ENCODE peak calls at places on chromosome 18, in nine cellular contexts. One of them, this sample, is unnamed.

GRCh38 chr18:39946623-39947061 is 2008.4 kb upstream of the PIK3C3 start:
- DNase-seq in fibroblast of pulmonary artery: peak; percentile 83
- DNase-seq in fibroblast of the aortic adventitia: no peak
- DNase-seq in BJ: peak; percentile 70
- DNase-seq in OCI-LY7: no peak
- DNase-seq in PC-9: peak; percentile 58
- DNase-seq in GM23338: peak; percentile 51
- DNase-seq in left ventricle myocardium inferior: no peak
- DNase-seq in transverse colon: no peak
- DNase-seq in this sample: no peak

GRCh38 chr18:26621161-26622026 is 73.0 kb upstream of the KCTD1 start:
- DNase-seq in fibroblast of pulmonary artery: peak; percentile 47
- DNase-seq in fibroblast of the aortic adventitia: peak; percentile 33
- DNase-seq in BJ: no peak
- DNase-seq in OCI-LY7: peak; percentile 60
- DNase-seq in PC-9: peak; percentile 25
- DNase-seq in GM23338: peak; percentile 81
- DNase-seq in left ventricle myocardium inferior: peak; percentile 33
- DNase-seq in transverse colon: peak; percentile 45
- DNase-seq in this sample: peak; percentile 63

GRCh38 chr18:62329676-62330454 is 4.8 kb downstream of the TNFRSF11A start:
- DNase-seq in fibroblast of pulmonary artery: peak; percentile 65
- DNase-seq in fibroblast of the aortic adventitia: peak; percentile 80
- DNase-seq in BJ: peak; percentile 8
- DNase-seq in OCI-LY7: no peak
- DNase-seq in PC-9: peak; percentile 40
- DNase-seq in GM23338: peak; percentile 21
- DNase-seq in left ventricle myocardium inferior: peak; percentile 59
- DNase-seq in transverse colon: peak; percentile 65
- DNase-seq in this sample: peak; percentile 65

GRCh38 chr18:56576826-56577573 is 61.4 kb downstream of the TXNL1 start:
- DNase-seq in fibroblast of pulmonary artery: peak; percentile 7
- DNase-seq in fibroblast of the aortic adventitia: no peak
- DNase-seq in BJ: no peak
- DNase-seq in OCI-LY7: no peak
- DNase-seq in PC-9: no peak
- DNase-seq in GM23338: no peak
- DNase-seq in left ventricle myocardium inferior: peak; percentile 66
- DNase-seq in transverse colon: no peak
- DNase-seq in this sample: no peak

GRCh38 chr18:75204262-75204977 is 4.5 kb downstream of the PTGR3 start:
- DNase-seq in fibroblast of pulmonary artery: no peak
- DNase-seq in fibroblast of the aortic adventitia: peak; percentile 35
- DNase-seq in BJ: no peak
- DNase-seq in OCI-LY7: no peak
- DNase-seq in PC-9: no peak
- DNase-seq in GM23338: peak; percentile 68
- DNase-seq in left ventricle myocardium inferior: peak; percentile 50
- DNase-seq in transverse colon: peak; percentile 31
- DNase-seq in this sample: peak; percentile 55

GRCh38 chr18:36702398-36703010 is 126.3 kb downstream of the TPGS2 start:
- DNase-seq in fibroblast of pulmonary artery: no peak
- DNase-seq in fibroblast of the aortic adventitia: peak; percentile 67
- DNase-seq in BJ: no peak
- DNase-seq in OCI-LY7: no peak
- DNase-seq in PC-9: no peak
- DNase-seq in GM23338: no peak
- DNase-seq in left ventricle myocardium inferior: no peak
- DNase-seq in transverse colon: no peak
- DNase-seq in this sample: no peak

GRCh38 chr18:64103979-64104378 is 44.9 kb downstream of the LINC00305 start:
- DNase-seq in fibroblast of pulmonary artery: no peak
- DNase-seq in fibroblast of the aortic adventitia: no peak
- DNase-seq in BJ: no peak
- DNase-seq in OCI-LY7: no peak
- DNase-seq in PC-9: peak; percentile 1
- DNase-seq in GM23338: peak; percentile 66
- DNase-seq in left ventricle myocardium inferior: no peak
- DNase-seq in transverse colon: no peak
- DNase-seq in this sample: no peak

GRCh38 chr18:77321823-77322805 is 72.5 kb downstream of the GALR1 start:
- DNase-seq in fibroblast of pulmonary artery: no peak
- DNase-seq in fibroblast of the aortic adventitia: no peak
- DNase-seq in BJ: no peak
- DNase-seq in OCI-LY7: no peak
- DNase-seq in PC-9: no peak
- DNase-seq in GM23338: no peak
- DNase-seq in left ventricle myocardium inferior: no peak
- DNase-seq in transverse colon: peak; percentile 37
- DNase-seq in this sample: peak; percentile 62

GRCh38 chr18:45617284-45617683 is 2.0 kb downstream of the SLC14A2 start:
- DNase-seq in fibroblast of pulmonary artery: peak; percentile 71
- DNase-seq in fibroblast of the aortic adventitia: peak; percentile 95
- DNase-seq in BJ: peak; percentile 70
- DNase-seq in OCI-LY7: no peak
- DNase-seq in PC-9: peak; percentile 15
- DNase-seq in GM23338: no peak
- DNase-seq in left ventricle myocardium inferior: peak; percentile 78
- DNase-seq in transverse colon: peak; percentile 91
- DNase-seq in this sample: peak; percentile 90

GRCh38 chr18:43863180-43863579 is 585.9 kb upstream of the SYT4 start:
- DNase-seq in fibroblast of pulmonary artery: no peak
- DNase-seq in fibroblast of the aortic adventitia: peak; percentile 15
- DNase-seq in BJ: no peak
- DNase-seq in OCI-LY7: no peak
- DNase-seq in PC-9: no peak
- DNase-seq in GM23338: no peak
- DNase-seq in left ventricle myocardium inferior: no peak
- DNase-seq in transverse colon: no peak
- DNase-seq in this sample: no peak

GRCh38 chr18:68803371-68803770 is 5.5 kb downstream of the CCDC102B start:
- DNase-seq in fibroblast of pulmonary artery: peak; percentile 93
- DNase-seq in fibroblast of the aortic adventitia: peak; percentile 79
- DNase-seq in BJ: peak; percentile 95
- DNase-seq in OCI-LY7: no peak
- DNase-seq in PC-9: no peak
- DNase-seq in GM23338: no peak
- DNase-seq in left ventricle myocardium inferior: peak; percentile 81
- DNase-seq in transverse colon: peak; percentile 39
- DNase-seq in this sample: peak; percentile 33

GRCh38 chr18:812673-813404 is 797 bp upstream of the YES1 start:
- DNase-seq in fibroblast of pulmonary artery: peak; percentile 94
- DNase-seq in fibroblast of the aortic adventitia: peak; percentile 89
- DNase-seq in BJ: peak; percentile 34
- DNase-seq in OCI-LY7: no peak
- DNase-seq in PC-9: peak; percentile 70
- DNase-seq in GM23338: peak; percentile 84
- DNase-seq in left ventricle myocardium inferior: peak; percentile 68
- DNase-seq in transverse colon: peak; percentile 78
- DNase-seq in this sample: peak; percentile 80

GRCh38 chr18:7021994-7022840 is 95.4 kb downstream of the LAMA1 start:
- DNase-seq in fibroblast of pulmonary artery: peak; percentile 39
- DNase-seq in fibroblast of the aortic adventitia: no peak
- DNase-seq in BJ: no peak
- DNase-seq in OCI-LY7: peak; percentile 26
- DNase-seq in PC-9: peak; percentile 30
- DNase-seq in GM23338: no peak
- DNase-seq in left ventricle myocardium inferior: no peak
- DNase-seq in transverse colon: peak; percentile 66
- DNase-seq in this sample: peak; percentile 75

GRCh38 chr18:42517896-42518295 is 562.9 kb downstream of the PIK3C3 start:
- DNase-seq in fibroblast of pulmonary artery: no peak
- DNase-seq in fibroblast of the aortic adventitia: no peak
- DNase-seq in BJ: no peak
- DNase-seq in OCI-LY7: no peak
- DNase-seq in PC-9: no peak
- DNase-seq in GM23338: no peak
- DNase-seq in left ventricle myocardium inferior: no peak
- DNase-seq in transverse colon: no peak
- DNase-seq in this sample: no peak

GRCh38 chr18:31230495-31230894 is 67.8 kb upstream of the DSC1 start:
- DNase-seq in fibroblast of pulmonary artery: peak; percentile 29
- DNase-seq in fibroblast of the aortic adventitia: no peak
- DNase-seq in BJ: no peak
- DNase-seq in OCI-LY7: no peak
- DNase-seq in PC-9: no peak
- DNase-seq in GM23338: no peak
- DNase-seq in left ventricle myocardium inferior: no peak
- DNase-seq in transverse colon: no peak
- DNase-seq in this sample: no peak

GRCh38 chr18:36942264-36942663 is 113.3 kb downstream of the KIAA1328 start:
- DNase-seq in fibroblast of pulmonary artery: peak; percentile 71
- DNase-seq in fibroblast of the aortic adventitia: peak; percentile 31
- DNase-seq in BJ: no peak
- DNase-seq in OCI-LY7: peak; percentile 16
- DNase-seq in PC-9: no peak
- DNase-seq in GM23338: peak; percentile 66
- DNase-seq in left ventricle myocardium inferior: no peak
- DNase-seq in transverse colon: no peak
- DNase-seq in this sample: no peak

GRCh38 chr18:36756262-36756661 is 72.5 kb downstream of the TPGS2 start:
- DNase-seq in fibroblast of pulmonary artery: peak; percentile 13
- DNase-seq in fibroblast of the aortic adventitia: peak; percentile 66
- DNase-seq in BJ: no peak
- DNase-seq in OCI-LY7: no peak
- DNase-seq in PC-9: peak; percentile 19
- DNase-seq in GM23338: no peak
- DNase-seq in left ventricle myocardium inferior: no peak
- DNase-seq in transverse colon: no peak
- DNase-seq in this sample: no peak

DNA sequence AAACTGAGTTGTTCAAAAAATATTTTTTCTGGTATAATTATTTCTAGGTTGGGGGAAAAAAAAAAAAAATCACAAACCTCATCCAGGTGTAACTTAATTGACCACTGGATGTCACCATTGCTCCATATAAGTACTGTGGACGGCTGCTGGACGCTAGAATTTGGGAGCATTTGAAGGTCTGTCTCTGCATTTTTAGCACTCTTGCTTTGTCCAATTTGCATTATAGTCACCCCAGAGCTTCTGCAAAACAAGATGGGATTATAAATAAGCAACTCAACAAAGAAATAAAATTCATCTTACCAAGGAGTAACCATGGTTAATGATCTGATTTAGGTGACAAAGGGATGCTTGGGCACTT is 83.7 kb downstream of the HRH4 start:
- DNase-seq in fibroblast of pulmonary artery: peak; percentile 51
- DNase-seq in fibroblast of the aortic adventitia: peak; percentile 43
- DNase-seq in BJ: no peak
- DNase-seq in OCI-LY7: peak; percentile 21
- DNase-seq in PC-9: no peak
- DNase-seq in GM23338: peak; percentile 73
- DNase-seq in left ventricle myocardium inferior: no peak
- DNase-seq in transverse colon: no peak
- DNase-seq in this sample: no peak
- TF ChIP-seq CTCF in fibroblast of pulmonary artery: peak; percentile 36
- TF ChIP-seq CTCF in fibroblast of the aortic adventitia: peak; percentile 19
- TF ChIP-seq CTCF in BJ: peak; percentile 41
- TF ChIP-seq CTCF in OCI-LY7: peak; percentile 81
- TF ChIP-seq CTCF in PC-9: peak; percentile 64
- TF ChIP-seq CTCF in GM23338: peak; percentile 78
- TF ChIP-seq CTCF in left ventricle myocardium inferior: peak; percentile 50
- TF ChIP-seq CTCF in transverse colon: peak; percentile 39
- TF ChIP-seq CTCF in this sample: peak; percentile 21

GRCh38 chr18:28767201-28767600 is 590.3 kb upstream of the CDH2 start:
- DNase-seq in fibroblast of pulmonary artery: peak; percentile 29
- DNase-seq in fibroblast of the aortic adventitia: peak; percentile 44
- DNase-seq in BJ: no peak
- DNase-seq in OCI-LY7: no peak
- DNase-seq in PC-9: no peak
- DNase-seq in GM23338: no peak
- DNase-seq in left ventricle myocardium inferior: no peak
- DNase-seq in transverse colon: no peak
- DNase-seq in this sample: no peak
- H3K4me3 ChIP-seq in fibroblast of pulmonary artery: no peak overlapping the region
- H3K4me3 ChIP-seq in fibroblast of the aortic adventitia: no peak overlapping the region
- H3K4me3 ChIP-seq in BJ: no peak overlapping the region
- H3K4me3 ChIP-seq in OCI-LY7: no peak overlapping the region
- H3K4me3 ChIP-seq in PC-9: no peak overlapping the region
- H3K4me3 ChIP-seq in GM23338: no peak overlapping the region
- H3K4me3 ChIP-seq in left ventricle myocardium inferior: no peak overlapping the region
- H3K4me3 ChIP-seq in transverse colon: no peak overlapping the region
- H3K4me3 ChIP-seq in this sample: no peak overlapping the region

GRCh38 chr18:60196818-60197217 is 175.8 kb downstream of the MC4R start:
- DNase-seq in fibroblast of pulmonary artery: no peak
- DNase-seq in fibroblast of the aortic adventitia: peak; percentile 4
- DNase-seq in BJ: no peak
- DNase-seq in OCI-LY7: no peak
- DNase-seq in PC-9: no peak
- DNase-seq in GM23338: no peak
- DNase-seq in left ventricle myocardium inferior: no peak
- DNase-seq in transverse colon: no peak
- DNase-seq in this sample: no peak
- TF ChIP-seq CTCF in fibroblast of pulmonary artery: no peak
- TF ChIP-seq CTCF in fibroblast of the aortic adventitia: no peak
- TF ChIP-seq CTCF in BJ: no peak
- TF ChIP-seq CTCF in OCI-LY7: no peak
- TF ChIP-seq CTCF in PC-9: no peak
- TF ChIP-seq CTCF in GM23338: no peak
- TF ChIP-seq CTCF in left ventricle myocardium inferior: no peak
- TF ChIP-seq CTCF in transverse colon: no peak
- TF ChIP-seq CTCF in this sample: no peak

DNA sequence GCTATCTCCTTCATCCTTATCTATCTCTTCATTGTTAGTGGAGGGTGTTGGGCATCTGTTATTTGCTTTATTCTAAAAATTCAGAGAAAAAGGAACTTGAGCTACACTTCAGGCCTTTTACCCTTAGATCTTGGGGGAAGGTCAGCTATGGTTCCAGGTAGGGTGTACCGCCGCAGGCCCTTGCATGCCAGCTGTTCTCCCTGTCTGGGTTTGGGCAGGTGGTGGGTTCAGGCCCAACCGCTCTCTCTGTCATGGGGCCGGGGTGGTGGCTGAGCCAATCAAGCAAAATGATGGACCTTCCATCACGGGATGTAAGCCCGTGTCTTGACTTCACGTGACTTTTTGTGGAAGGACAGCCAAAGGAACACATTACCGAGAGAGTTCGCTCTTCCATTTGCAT is 231.1 kb downstream of the LDLRAD4 start:
- DNase-seq in fibroblast of pulmonary artery: no peak
- DNase-seq in fibroblast of the aortic adventitia: no peak
- DNase-seq in BJ: no peak
- DNase-seq in OCI-LY7: no peak
- DNase-seq in PC-9: no peak
- DNase-seq in GM23338: no peak
- DNase-seq in left ventricle myocardium inferior: no peak
- DNase-seq in transverse colon: no peak
- DNase-seq in this sample: no peak
- H3K4me3 ChIP-seq in fibroblast of pulmonary artery: no peak overlapping the region
- H3K4me3 ChIP-seq in fibroblast of the aortic adventitia: no peak overlapping the region
- H3K4me3 ChIP-seq in BJ: no peak overlapping the region
- H3K4me3 ChIP-seq in OCI-LY7: no peak overlapping the region
- H3K4me3 ChIP-seq in PC-9: no peak overlapping the region
- H3K4me3 ChIP-seq in GM23338: no peak overlapping the region
- H3K4me3 ChIP-seq in left ventricle myocardium inferior: no peak overlapping the region
- H3K4me3 ChIP-seq in transverse colon: no peak overlapping the region
- H3K4me3 ChIP-seq in this sample: no peak overlapping the region

GRCh38 chr18:54775686-54776085 is 52.6 kb upstream of the RAB27B start:
- DNase-seq in fibroblast of pulmonary artery: peak; percentile 93
- DNase-seq in fibroblast of the aortic adventitia: peak; percentile 88
- DNase-seq in BJ: no peak
- DNase-seq in OCI-LY7: no peak
- DNase-seq in PC-9: peak; percentile 38
- DNase-seq in GM23338: peak; percentile 20
- DNase-seq in left ventricle myocardium inferior: no peak
- DNase-seq in transverse colon: no peak
- DNase-seq in this sample: no peak
- TF ChIP-seq CTCF in fibroblast of pulmonary artery: peak; percentile 59
- TF ChIP-seq CTCF in fibroblast of the aortic adventitia: peak; percentile 64
- TF ChIP-seq CTCF in BJ: peak; percentile 47
- TF ChIP-seq CTCF in OCI-LY7: no peak
- TF ChIP-seq CTCF in PC-9: peak; percentile 68
- TF ChIP-seq CTCF in GM23338: peak; percentile 17
- TF ChIP-seq CTCF in left ventricle myocardium inferior: no peak
- TF ChIP-seq CTCF in transverse colon: no peak
- TF ChIP-seq CTCF in this sample: no peak

GRCh38 chr18:73715228-73715670 is 432.4 kb downstream of the FBXO15 start:
- DNase-seq in fibroblast of pulmonary artery: peak; percentile 59
- DNase-seq in fibroblast of the aortic adventitia: peak; percentile 18
- DNase-seq in BJ: no peak
- DNase-seq in OCI-LY7: no peak
- DNase-seq in PC-9: no peak
- DNase-seq in GM23338: no peak
- DNase-seq in left ventricle myocardium inferior: no peak
- DNase-seq in transverse colon: no peak
- DNase-seq in this sample: no peak
- H3K4me3 ChIP-seq in fibroblast of pulmonary artery: peak overlapping the region; percentile 34
- H3K4me3 ChIP-seq in fibroblast of the aortic adventitia: no peak overlapping the region
- H3K4me3 ChIP-seq in BJ: no peak overlapping the region
- H3K4me3 ChIP-seq in OCI-LY7: no peak overlapping the region
- H3K4me3 ChIP-seq in PC-9: no peak overlapping the region
- H3K4me3 ChIP-seq in GM23338: no peak overlapping the region
- H3K4me3 ChIP-seq in left ventricle myocardium inferior: peak overlapping the region; percentile 27
- H3K4me3 ChIP-seq in transverse colon: no peak overlapping the region
- H3K4me3 ChIP-seq in this sample: no peak overlapping the region

This sample was measured in colonic mucosa.